ENCODE peak calls at places on chromosomes 12 and 14, in four cellular contexts. One of them, this sample, is unnamed.

GRCh38 chr14:43548368-43548767 is 958.7 kb downstream of the FSCB start:
- DNase-seq in HepG2: no peak
- DNase-seq in GM12878: no peak
- DNase-seq in H1: no peak
- DNase-seq in this sample: no peak

GRCh38 chr14:76413962-76414665 is 38.2 kb downstream of the ESRRB start:
- DNase-seq in HepG2: no peak
- DNase-seq in H1: no peak
- DNase-seq in GM12878: no peak
- DNase-seq in this sample: peak

GRCh38 chr12:114684098-114684869 is at the start of gene TBX3:
- DNase-seq in H1: peak
- DNase-seq in HepG2: peak
- DNase-seq in GM12878: no peak
- DNase-seq in this sample: peak

GRCh38 chr14:79732911-79733310 is 478.4 kb downstream of the DIO2 start:
- DNase-seq in GM12878: no peak
- DNase-seq in HepG2: no peak
- DNase-seq in H1: no peak
- DNase-seq in this sample: peak

GRCh38 chr14:92143962-92144361 is 22.2 kb downstream of the CPSF2 start:
- DNase-seq in H1: no peak
- DNase-seq in GM12878: no peak
- DNase-seq in HepG2: no peak
- DNase-seq in this sample: no peak

GRCh38 chr14:102867826-102868580 is 54.5 kb upstream of the AMN start:
- DNase-seq in H1: no peak
- DNase-seq in HepG2: no peak
- DNase-seq in GM12878: no peak
- DNase-seq in this sample: no peak

GRCh38 chr12:27790179-27790578 is 10.1 kb upstream of the MANSC4 start:
- DNase-seq in H1: no peak
- DNase-seq in HepG2: no peak
- DNase-seq in GM12878: no peak
- DNase-seq in this sample: no peak

GRCh38 chr12:116532986-116533342 is 26.2 kb upstream of the MAP1LC3B2 start:
- DNase-seq in HepG2: no peak
- DNase-seq in GM12878: no peak
- DNase-seq in H1: no peak
- DNase-seq in this sample: no peak

GRCh38 chr12:25590021-25590721 is 37.1 kb upstream of the LMNTD1 start:
- DNase-seq in GM12878: no peak
- DNase-seq in H1: no peak
- DNase-seq in HepG2: no peak
- DNase-seq in this sample: no peak

GRCh38 chr12:80692114-80692513 is 15.3 kb upstream of the MYF6 start:
- DNase-seq in GM12878: no peak
- DNase-seq in HepG2: no peak
- DNase-seq in H1: no peak
- DNase-seq in this sample: no peak

GRCh38 chr12:27703720-27704452 is 6.7 kb upstream of the MRPS35 start:
- DNase-seq in HepG2: peak
- DNase-seq in GM12878: peak
- DNase-seq in H1: peak
- DNase-seq in this sample: peak

GRCh38 chr14:24418492-24418873 is 11.0 kb downstream of the CBLN3 start:
- DNase-seq in HepG2: no peak
- DNase-seq in GM12878: no peak
- DNase-seq in H1: no peak
- DNase-seq in this sample: no peak

GRCh38 chr12:25960176-25960575 is 1.7 kb downstream of the RASSF8 start:
- DNase-seq in GM12878: no peak
- DNase-seq in HepG2: no peak
- DNase-seq in H1: no peak
- DNase-seq in this sample: peak

GRCh38 chr12:2396448-2396871 is 343.7 kb downstream of the CACNA1C start:
- DNase-seq in GM12878: no peak
- DNase-seq in HepG2: no peak
- DNase-seq in H1: no peak
- DNase-seq in this sample: no peak

GRCh38 chr12:14473707-14474287 is 93.9 kb downstream of the PLBD1 start:
- DNase-seq in H1: no peak
- DNase-seq in HepG2: peak
- DNase-seq in GM12878: no peak
- DNase-seq in this sample: peak

GRCh38 chr14:96130854-96131253 is 73.8 kb upstream of the BDKRB2 start:
- DNase-seq in H1: no peak
- DNase-seq in GM12878: no peak
- DNase-seq in HepG2: no peak
- DNase-seq in this sample: no peak
- TF ChIP-seq TCF12 in H1: no peak
- TF ChIP-seq TCF12 in GM12878: no peak
- TF ChIP-seq TCF12 in HepG2: no peak
- TF ChIP-seq TCF12 in this sample: no peak

DNA sequence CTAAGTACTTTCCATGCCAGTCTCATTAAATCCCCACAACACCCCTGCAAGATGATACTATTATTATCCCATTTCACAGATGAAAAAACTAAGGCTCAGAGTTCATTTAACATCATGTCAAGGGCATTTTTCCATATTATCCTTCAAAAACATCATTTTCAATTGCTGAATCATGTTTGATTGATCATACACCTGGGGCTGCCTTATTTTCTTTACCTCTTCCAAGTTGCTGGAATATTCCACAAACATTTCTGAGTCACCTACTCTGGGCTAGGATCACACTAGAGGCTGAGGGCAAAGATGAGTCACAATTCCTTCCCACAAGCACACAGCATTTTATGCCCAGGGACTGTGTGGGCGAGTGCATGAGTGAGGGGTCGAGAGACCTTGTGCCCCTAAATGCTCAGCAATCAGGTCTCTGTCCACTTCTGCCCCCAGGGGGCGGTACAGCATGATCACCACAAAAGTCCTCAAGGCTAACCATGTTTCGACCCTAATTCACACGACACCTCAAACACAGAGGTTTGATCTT is 14.1 kb upstream of the TMEM119 start:
- DNase-seq in HepG2: peak
- DNase-seq in H1: peak
- DNase-seq in GM12878: no peak
- DNase-seq in this sample: peak
- TF ChIP-seq TCF12 in HepG2: no peak
- TF ChIP-seq TCF12 in H1: no peak
- TF ChIP-seq TCF12 in GM12878: no peak
- TF ChIP-seq TCF12 in this sample: peak

GRCh38 chr14:39050389-39050788 is 52.6 kb downstream of the SEC23A start:
- DNase-seq in H1: no peak
- DNase-seq in GM12878: no peak
- DNase-seq in HepG2: no peak
- DNase-seq in this sample: no peak
- TF ChIP-seq TCF12 in H1: no peak
- TF ChIP-seq TCF12 in GM12878: no peak
- TF ChIP-seq TCF12 in HepG2: no peak
- TF ChIP-seq TCF12 in this sample: no peak

GRCh38 chr14:104933721-104934379 is 9.2 kb downstream of the PLD4 start:
- DNase-seq in HepG2: no peak
- DNase-seq in H1: no peak
- DNase-seq in GM12878: no peak
- DNase-seq in this sample: peak

GRCh38 chr14:104930526-104931322 is 6.0 kb downstream of the PLD4 start:
- DNase-seq in GM12878: no peak
- DNase-seq in H1: no peak
- DNase-seq in HepG2: no peak
- DNase-seq in this sample: no peak

GRCh38 chr14:104932676-104933631 is 8.3 kb downstream of the PLD4 start:
- DNase-seq in H1: peak
- DNase-seq in GM12878: no peak
- DNase-seq in HepG2: peak
- DNase-seq in this sample: peak

GRCh38 chr14:104931323-104931770 is 6.7 kb downstream of the PLD4 start:
- DNase-seq in GM12878: no peak
- DNase-seq in HepG2: no peak
- DNase-seq in H1: no peak
- DNase-seq in this sample: no peak

DNA sequence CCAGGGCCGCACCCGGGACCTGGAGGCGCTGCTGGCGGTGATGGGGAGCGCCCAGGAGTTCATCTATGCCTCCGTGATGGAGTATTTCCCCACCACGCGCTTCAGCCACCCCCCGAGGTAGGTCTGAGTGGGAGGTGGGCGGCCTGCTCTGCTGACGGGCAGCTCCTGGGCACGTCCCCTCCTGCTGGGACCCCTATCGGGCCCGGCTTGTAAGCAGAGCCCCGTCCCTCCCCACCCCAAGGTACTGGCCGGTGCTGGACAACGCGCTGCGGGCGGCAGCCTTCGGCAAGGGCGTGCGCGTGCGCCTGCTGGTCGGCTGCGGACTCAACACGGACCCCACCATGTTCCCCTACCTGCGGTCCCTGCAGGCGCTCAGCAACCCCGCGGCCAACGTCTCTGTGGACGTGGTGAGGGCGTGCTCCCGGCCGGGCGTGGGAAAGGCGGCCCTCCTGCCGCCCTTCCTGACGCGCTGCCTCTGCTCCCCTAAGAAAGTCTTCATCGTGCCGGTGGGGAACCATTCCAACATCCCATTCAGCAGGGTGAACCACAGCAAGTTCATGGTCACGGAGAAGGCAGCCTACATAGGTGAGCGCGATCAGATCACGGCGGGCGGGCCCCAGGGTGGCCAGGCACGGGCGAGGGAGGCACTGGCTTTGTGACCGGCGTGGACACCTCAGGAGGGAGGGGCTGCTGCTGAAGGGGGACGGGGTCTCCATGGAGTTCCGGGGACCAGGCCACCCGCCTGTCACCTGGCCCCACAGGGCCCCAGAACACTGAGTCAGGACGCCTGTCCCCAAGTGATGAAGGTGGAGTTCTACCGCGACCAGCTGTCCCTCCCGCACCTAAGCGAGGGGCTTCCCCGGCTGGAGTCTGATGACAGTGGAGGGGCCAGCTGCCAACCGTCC is 7.3 kb downstream of the PLD4 start:
- DNase-seq in H1: no peak
- DNase-seq in GM12878: no peak
- DNase-seq in HepG2: no peak
- DNase-seq in this sample: no peak
- TF ChIP-seq TCF12 in H1: no peak
- TF ChIP-seq TCF12 in GM12878: no peak
- TF ChIP-seq TCF12 in HepG2: no peak
- TF ChIP-seq TCF12 in this sample: no peak

DNA sequence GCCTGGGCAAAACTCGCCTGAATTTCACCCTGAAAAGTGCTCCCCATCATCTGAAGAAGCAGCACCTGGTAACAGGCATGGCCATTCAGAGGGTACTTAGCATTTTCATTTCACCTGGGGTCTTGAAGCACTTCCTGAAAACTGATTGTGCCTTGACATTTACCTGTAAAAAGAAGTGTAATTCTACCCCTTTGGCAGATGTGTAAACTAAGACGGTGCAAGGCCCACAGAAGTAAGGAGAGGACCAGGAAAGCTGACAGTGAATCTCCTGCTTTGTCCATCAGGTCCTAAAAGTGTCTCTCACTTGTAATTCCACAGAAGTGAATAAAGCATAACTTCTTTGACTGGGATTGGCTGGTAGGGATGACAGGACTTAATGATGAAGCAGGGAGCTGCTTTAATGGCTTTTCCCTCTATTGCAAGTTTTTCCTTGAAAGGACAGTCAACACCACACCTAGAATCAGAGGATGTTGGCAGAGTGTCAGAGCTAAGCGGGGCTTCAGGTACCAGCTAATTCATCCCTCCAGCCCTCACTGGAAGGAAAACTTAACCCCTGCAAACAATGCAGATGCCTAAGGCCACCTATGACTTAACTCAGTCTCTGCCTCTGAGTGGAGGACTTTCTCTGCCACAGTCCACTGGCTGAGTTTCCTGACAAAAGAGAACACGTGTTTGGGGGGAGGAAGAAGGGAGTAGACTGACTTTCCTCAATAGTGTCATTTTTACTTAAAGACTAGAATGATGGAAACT is 74.8 kb downstream of the NUAK1 start:
- DNase-seq in GM12878: no peak
- DNase-seq in HepG2: no peak
- DNase-seq in H1: no peak
- DNase-seq in this sample: no peak
- TF ChIP-seq TCF12 in GM12878: no peak
- TF ChIP-seq TCF12 in HepG2: no peak
- TF ChIP-seq TCF12 in H1: no peak
- TF ChIP-seq TCF12 in this sample: no peak

DNA sequence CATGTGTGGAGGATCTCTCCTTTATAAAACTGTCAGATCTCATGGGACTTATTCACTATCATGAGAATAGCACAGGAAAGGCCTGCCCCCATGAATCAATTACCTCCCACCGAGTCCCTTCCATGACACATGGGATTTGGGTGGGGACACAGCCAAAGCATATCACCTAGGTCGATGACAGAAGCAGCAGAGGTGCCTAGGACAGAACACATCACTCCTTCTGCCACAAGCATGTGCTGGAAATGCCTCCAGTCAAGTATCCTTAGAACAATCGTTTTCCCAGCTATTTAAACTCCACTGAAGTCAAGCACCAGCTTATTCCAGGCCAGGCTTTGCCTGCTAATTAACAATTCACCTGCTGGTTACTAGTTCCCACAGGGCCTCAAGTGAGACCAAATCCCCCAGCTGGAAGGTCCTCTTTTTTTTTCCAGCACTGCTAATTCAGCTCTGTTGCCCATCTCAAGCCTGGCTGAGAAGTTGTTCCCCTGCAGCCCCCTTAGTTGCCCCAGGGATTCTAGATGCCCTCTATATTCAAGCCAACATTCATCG is 212.3 kb upstream of the NUDT4 start:
- DNase-seq in H1: no peak
- DNase-seq in HepG2: no peak
- DNase-seq in GM12878: no peak
- DNase-seq in this sample: no peak
- TF ChIP-seq TCF12 in H1: no peak
- TF ChIP-seq TCF12 in HepG2: no peak
- TF ChIP-seq TCF12 in GM12878: no peak
- TF ChIP-seq TCF12 in this sample: no peak

DNA sequence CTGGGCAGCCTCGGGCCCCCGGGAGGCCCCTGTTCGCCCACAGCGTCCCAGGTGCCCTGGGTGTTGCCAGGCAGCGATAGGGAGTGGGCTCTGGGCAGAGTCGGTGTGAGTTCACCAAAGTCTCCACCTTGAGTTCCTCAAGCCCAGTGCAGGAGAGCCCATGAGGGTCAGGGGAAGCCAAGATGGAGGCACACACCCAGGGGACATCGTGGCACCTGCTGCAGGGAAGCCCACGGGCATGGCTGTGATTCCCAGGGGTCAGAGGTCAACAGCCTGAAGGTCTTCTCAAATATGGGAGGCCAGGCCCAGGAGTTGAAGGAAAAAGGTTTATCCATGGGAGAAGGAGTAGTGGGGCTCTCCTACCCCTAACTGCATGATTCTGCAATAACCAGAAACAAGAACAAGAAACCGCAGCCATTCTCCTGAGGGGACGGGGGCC is 148.8 kb downstream of the ADGRD1 start:
- DNase-seq in HepG2: no peak
- DNase-seq in H1: no peak
- DNase-seq in GM12878: no peak
- DNase-seq in this sample: no peak
- TF ChIP-seq TCF12 in HepG2: no peak
- TF ChIP-seq TCF12 in H1: no peak
- TF ChIP-seq TCF12 in GM12878: no peak
- TF ChIP-seq TCF12 in this sample: no peak

GRCh38 chr12:113149361-113150150 is at the start of gene CFAP73:
- DNase-seq in GM12878: no peak
- DNase-seq in H1: peak
- DNase-seq in HepG2: peak
- DNase-seq in this sample: peak
- TF ChIP-seq TCF12 in GM12878: no peak
- TF ChIP-seq TCF12 in H1: no peak
- TF ChIP-seq TCF12 in HepG2: no peak
- TF ChIP-seq TCF12 in this sample: no peak

This sample was measured in SK-N-SH.